ENCODE peak calls at places on chromosomes 6 and 20, in eight cellular contexts. D, X, S, T, Y, B, A and C are unnamed samples.

GRCh38 chr6:161837854-161838253 is 564.0 kb upstream of the AGPAT4 start:
- DNase-seq in D (no peak), X (no peak), S (no peak), T (no peak), Y (no peak), B (no peak), A (no peak), C (no peak)

GRCh38 chr6:36743538-36744441 is 46.2 kb downstream of the RAB44 start:
- DNase-seq in D (peak; percentile 87), X (no peak), S (no peak), T (no peak), Y (no peak), B (no peak), A (no peak), C (no peak)

GRCh38 chr6:40183902-40184301 is 249.6 kb upstream of the MOCS1 start:
- DNase-seq in D (no peak), X (no peak), S (no peak), T (no peak), Y (no peak), B (no peak), A (no peak), C (no peak)

GRCh38 chr6:145406733-145407256 is 328.5 kb downstream of the EPM2A start:
- DNase-seq in D (no peak), X (no peak), S (no peak), T (no peak), Y (no peak), B (no peak), A (no peak), C (no peak)

GRCh38 chr6:43096451-43097097 is 20.5 kb downstream of the PTK7 start:
- DNase-seq in D (peak; percentile 33), X (no peak), S (peak; percentile 35), T (no peak), Y (no peak), B (peak; percentile 44), A (peak; percentile 63), C (peak; percentile 71)

GRCh38 chr6:108187519-108187918 is 21.7 kb downstream of the NR2E1 start:
- DNase-seq in D (no peak), X (no peak), S (no peak), T (no peak), Y (no peak), B (no peak), A (no peak), C (no peak)

GRCh38 chr6:44967481-44967880 is 360.6 kb upstream of the RUNX2 start:
- DNase-seq in D (no peak), X (no peak), S (peak; percentile 7), T (no peak), Y (no peak), B (no peak), A (no peak), C (no peak)

GRCh38 chr6:26383624-26384417 is 913 bp downstream of the BTN2A2 start:
- DNase-seq in D (peak; percentile 50), X (no peak), S (peak; percentile 41), T (no peak), Y (no peak), B (no peak), A (no peak), C (peak; percentile 16)

GRCh38 chr20:14337400-14338171 is at the start of gene FLRT3:
- DNase-seq in D (peak; percentile 79), X (peak; percentile 88), S (peak; percentile 95), T (peak; percentile 83), Y (peak; percentile 93), B (no peak), A (peak; percentile 74), C (peak; percentile 92)

GRCh38 chr6:35351422-35351821 is 9.1 kb downstream of the PPARD start:
- DNase-seq in D (no peak), X (no peak), S (no peak), T (no peak), Y (no peak), B (no peak), A (no peak), C (no peak)

GRCh38 chr6:128743974-128744765 is 138.8 kb upstream of the LAMA2 start:
- DNase-seq in D (no peak), X (no peak), S (no peak), T (no peak), Y (no peak), B (no peak), A (no peak), C (no peak)

GRCh38 chr20:50980851-50981713 is 22.5 kb downstream of the MOCS3 start:
- DNase-seq in D (peak; percentile 55), X (no peak), S (peak; percentile 58), T (peak; percentile 41), Y (peak; percentile 79), B (peak; percentile 86), A (no peak), C (peak; percentile 23)

GRCh38 chr6:42021847-42022754 is 28.2 kb upstream of the TAF8 start:
- DNase-seq in D (no peak), X (no peak), S (no peak), T (no peak), Y (no peak), B (peak; percentile 84), A (no peak), C (no peak)

DNA sequence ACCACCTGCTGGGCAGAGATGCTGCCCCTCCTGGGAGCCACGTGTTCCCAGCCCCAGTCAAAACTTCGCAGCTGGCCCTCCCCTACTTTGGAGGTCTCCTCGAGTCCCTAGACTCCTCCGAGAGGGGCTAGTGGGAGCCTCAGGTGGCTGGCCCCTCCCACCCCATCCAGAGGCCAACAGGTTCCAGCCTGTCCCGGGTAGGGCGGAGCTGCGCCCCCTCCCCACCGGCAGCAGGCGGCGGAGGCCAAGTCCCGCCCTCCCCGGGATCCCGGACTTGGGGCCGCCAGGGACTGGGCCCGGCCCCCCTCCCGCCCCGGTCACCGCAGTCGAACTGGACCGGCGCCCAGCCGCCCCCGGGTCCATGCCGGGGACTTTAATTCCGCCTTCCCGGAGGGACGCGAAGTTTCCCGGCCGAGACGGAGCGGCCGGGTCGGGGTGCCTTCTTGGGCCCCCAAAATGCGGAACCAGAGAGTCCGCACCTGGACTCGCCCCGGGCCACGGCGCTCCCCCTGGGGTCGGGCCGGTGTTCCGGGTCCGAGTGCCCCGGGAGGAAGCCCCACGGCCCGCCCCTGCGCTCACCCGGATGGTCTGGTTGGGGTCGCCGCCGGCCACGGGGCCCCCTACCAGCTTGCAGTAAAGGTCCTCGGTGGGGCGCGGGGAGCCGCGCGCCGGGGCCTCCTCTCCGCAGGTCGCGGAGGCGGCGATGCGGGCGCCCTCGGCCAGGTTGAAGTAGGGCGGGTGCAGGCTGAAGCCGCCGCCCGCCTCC is 559 bp downstream of the LAMA5 start:
- DNase-seq in D (no peak), X (peak; percentile 74), S (no peak), T (no peak), Y (peak; percentile 61), B (no peak), A (no peak), C (peak; percentile 73)
- TF ChIP-seq POLR2AphosphoS5 in D (no peak), X (no peak), S (no peak), T (peak; percentile 19), Y (peak; percentile 13), B (peak; percentile 10), A (no peak), C (peak; percentile 40)

GRCh38 chr6:158819213-158819976 is at the start of gene EZR:
- DNase-seq in D (peak; percentile 90), X (peak; percentile 86), S (peak; percentile 58), T (peak; percentile 73), Y (peak; percentile 59), B (peak; percentile 96), A (peak; percentile 80), C (peak; percentile 79)
- TF ChIP-seq POLR2A in D (peak; percentile 81), X (no peak), S (no peak), T (peak; percentile 80), Y (peak; percentile 64), B (peak; percentile 70), A (no peak), C (peak; percentile 81)

GRCh38 chr6:163414367-163415175 is at the start of gene QKI:
- DNase-seq in D (peak; percentile 78), X (peak; percentile 95), S (peak; percentile 67), T (no peak), Y (peak; percentile 59), B (peak; percentile 96), A (peak; percentile 73), C (peak; percentile 84)

GRCh38 chr6:163415176-163415619 is 680 bp downstream of the QKI start:
- DNase-seq in D (no peak), X (peak; percentile 66), S (no peak), T (no peak), Y (no peak), B (peak; percentile 91), A (no peak), C (no peak)

GRCh38 chr6:163416640-163417253 is 2.2 kb downstream of the QKI start:
- DNase-seq in D (peak; percentile 39), X (peak; percentile 71), S (peak; percentile 91), T (peak; percentile 33), Y (peak; percentile 88), B (no peak), A (no peak), C (peak; percentile 63)

GRCh38 chr6:163416380-163416629 is 1.8 kb downstream of the QKI start:
- DNase-seq in D (no peak), X (no peak), S (no peak), T (no peak), Y (no peak), B (no peak), A (no peak), C (no peak)

GRCh38 chr6:163415620-163416379 is 1.3 kb downstream of the QKI start:
- DNase-seq in D (peak; percentile 41), X (peak; percentile 80), S (peak; percentile 64), T (no peak), Y (peak; percentile 53), B (peak; percentile 90), A (no peak), C (peak; percentile 49)
- H3K27ac ChIP-seq in D (peak overlapping the region; percentile 95), X (peak overlapping the region; percentile 99), S (peak overlapping the region; percentile 71), T (peak overlapping the region; percentile 56), Y (peak overlapping the region; percentile 90), B (peak overlapping the region; percentile 100), A (peak overlapping the region; percentile 100), C (peak overlapping the region; percentile 99)

GRCh38 chr6:96171112-96171511 is 155.3 kb downstream of the FUT9 start:
- DNase-seq in D (no peak), X (no peak), S (no peak), T (no peak), Y (no peak), B (no peak), A (no peak), C (no peak)
- TF ChIP-seq POLR2AphosphoS5 in D (no peak), X (no peak), S (no peak), T (no peak), Y (no peak), B (no peak), A (no peak), C (no peak)

GRCh38 chr20:62182469-62183425 is at the start of gene MTG2:
- DNase-seq in D (peak; percentile 96), X (peak; percentile 97), S (peak; percentile 93), T (peak; percentile 89), Y (peak; percentile 98), B (peak; percentile 98), A (peak; percentile 93), C (peak; percentile 92)
- TF ChIP-seq POLR2A in D (peak; percentile 93), X (peak; percentile 83), S (peak; percentile 90), T (peak; percentile 87), Y (peak; percentile 97), B (peak; percentile 86), A (peak; percentile 63), C (peak; percentile 72)

GRCh38 chr6:46513533-46513932 is 22.3 kb upstream of the RCAN2 start:
- DNase-seq in D (no peak), X (no peak), S (no peak), T (no peak), Y (no peak), B (no peak), A (no peak), C (no peak)
- H3K27ac ChIP-seq in D (no peak overlapping the region), X (no peak overlapping the region), S (no peak overlapping the region), T (no peak overlapping the region), Y (no peak overlapping the region), B (no peak overlapping the region), A (no peak overlapping the region), C (no peak overlapping the region)